ENCODE peak calls at places on chromosomes 7 and 10, in six cellular contexts. M is BE2C, Q is left ventricle myocardium inferior, P is endodermal cell, T is heart left ventricle, Z is Panc1. L is an unnamed sample. For H3K9me3, the result is how much of the 10 kb centered on the place peaks cover.

GRCh38 chr7:144975882-144976281 is 140.0 kb upstream of the TPK1 start:
- DNase-seq in M (no peak), Q (no peak), P (no peak), T (no peak), Z (no peak), L (no peak)

GRCh38 chr7:73557397-73558257 is at the start of gene BCL7B:
- DNase-seq in M (peak), Q (peak), P (peak), T (peak), Z (peak), L (peak)

GRCh38 chr7:104923010-104923421 is 91.0 kb upstream of the KMT2E start:
- DNase-seq in M (peak), Q (peak), P (peak), T (peak), Z (peak), L (peak)

GRCh38 chr10:114755537-114755936 is 66.0 kb upstream of the FHIP2A start:
- DNase-seq in M (no peak), Q (no peak), P (no peak), T (no peak), Z (no peak), L (no peak)

GRCh38 chr7:77520261-77520660 is 16.8 kb upstream of the PTPN12 start:
- DNase-seq in M (no peak), Q (no peak), P (no peak), T (no peak), Z (no peak), L (no peak)

GRCh38 chr10:64101611-64102263 is 580.5 kb downstream of the REEP3 start:
- DNase-seq in M (no peak), Q (no peak), P (no peak), T (no peak), Z (no peak), L (no peak)

GRCh38 chr10:113983552-113983951 is 60.1 kb upstream of the ADRB1 start:
- DNase-seq in M (no peak), Q (no peak), P (no peak), T (no peak), Z (no peak), L (no peak)

GRCh38 chr7:139186146-139186545 is 44.9 kb upstream of the UBN2 start:
- DNase-seq in M (no peak), Q (no peak), P (no peak), T (no peak), Z (no peak), L (no peak)

GRCh38 chr10:77631241-77631640 is 6.4 kb downstream of the KCNMA1 start:
- DNase-seq in M (no peak), Q (no peak), P (no peak), T (no peak), Z (no peak), L (no peak)

GRCh38 chr7:56091591-56091990 is 1.2 kb downstream of the PHKG1 start:
- DNase-seq in M (no peak), Q (peak), P (no peak), T (peak), Z (no peak), L (no peak)

GRCh38 chr10:63588436-63589180 is 67.4 kb downstream of the REEP3 start:
- DNase-seq in M (no peak), Q (no peak), P (no peak), T (no peak), Z (peak), L (peak)

GRCh38 chr10:112588225-112588990 is 141.4 kb downstream of the VTI1A start:
- DNase-seq in M (no peak), Q (no peak), P (no peak), T (no peak), Z (no peak), L (no peak)

GRCh38 chr10:29839826-29840515 is 205.2 kb upstream of the SVIL start:
- DNase-seq in M (no peak), Q (no peak), P (peak), T (no peak), Z (no peak), L (peak)

GRCh38 chr7:40542982-40543741 is 408.4 kb downstream of the SUGCT start:
- DNase-seq in M (no peak), Q (no peak), P (no peak), T (no peak), Z (no peak), L (no peak)

GRCh38 chr10:30510184-30510931 is 76.4 kb downstream of the MAP3K8 start:
- DNase-seq in M (no peak), Q (no peak), P (no peak), T (no peak), Z (no peak), L (peak)

GRCh38 chr10:13117842-13118783 is 18.1 kb downstream of the OPTN start:
- DNase-seq in M (no peak), Q (no peak), P (no peak), T (no peak), Z (no peak), L (no peak)

GRCh38 chr7:116763647-116764046 is 91.7 kb downstream of the MET start:
- DNase-seq in M (no peak), Q (no peak), P (no peak), T (no peak), Z (no peak), L (no peak)

GRCh38 chr7:98285132-98286092 is 3.9 kb downstream of the BRI3 start:
- DNase-seq in M (no peak), Q (no peak), P (no peak), T (no peak), Z (no peak), L (no peak)

GRCh38 chr10:80493482-80494021 is 39.4 kb downstream of the TSPAN14 start:
- DNase-seq in M (no peak), Q (no peak), P (no peak), T (no peak), Z (no peak), L (no peak)

GRCh38 chr7:100574362-100575205 is 884 bp upstream of the SAP25 start:
- DNase-seq in M (no peak), Q (no peak), P (no peak), T (peak), Z (no peak), L (no peak)

GRCh38 chr7:147569514-147569913 is 1021.1 kb upstream of the C7orf33 start:
- DNase-seq in M (no peak), Q (no peak), P (no peak), T (no peak), Z (peak), L (peak)

GRCh38 chr7:117672433-117672832 is 192.6 kb downstream of the CFTR start:
- DNase-seq in M (no peak), Q (no peak), P (no peak), T (no peak), Z (no peak), L (no peak)

GRCh38 chr7:93747019-93747418 is 143.5 kb downstream of the TFPI2 start:
- DNase-seq in M (no peak), Q (no peak), P (no peak), T (no peak), Z (no peak), L (no peak)

GRCh38 chr10:51879238-51879637 is 179.8 kb upstream of the CSTF2T start:
- DNase-seq in M (peak), Q (no peak), P (no peak), T (no peak), Z (no peak), L (peak)

GRCh38 chr10:79605308-79605707 is 5.4 kb upstream of the SFTPA1 start:
- DNase-seq in M (no peak), Q (no peak), P (no peak), T (no peak), Z (no peak), L (no peak)

GRCh38 chr10:11204355-11204879 is 186.7 kb downstream of the CELF2 start:
- DNase-seq in M (no peak), Q (no peak), P (no peak), T (no peak), Z (no peak), L (no peak)

GRCh38 chr7:95687759-95688343 is 84.5 kb upstream of the DYNC1I1 start:
- DNase-seq in M (peak), Q (no peak), P (peak), T (no peak), Z (peak), L (peak)

GRCh38 chr7:8052824-8053223 is 84.2 kb downstream of the GLCCI1 start:
- DNase-seq in M (no peak), Q (no peak), P (no peak), T (no peak), Z (no peak), L (no peak)

GRCh38 chr10:78779339-78779955 is 289.3 kb upstream of the ZMIZ1 start:
- DNase-seq in M (no peak), Q (no peak), P (peak), T (no peak), Z (no peak), L (no peak)

GRCh38 chr7:106384373-106384772 is 99.6 kb upstream of the NAMPT start:
- DNase-seq in M (no peak), Q (no peak), P (no peak), T (no peak), Z (no peak), L (no peak)

GRCh38 chr7:11228515-11228914 is 254.8 kb downstream of the PHF14 start:
- DNase-seq in M (peak), Q (peak), P (no peak), T (peak), Z (no peak), L (no peak)

GRCh38 chr7:148262721-148263229 is 327.8 kb upstream of the C7orf33 start:
- DNase-seq in M (peak), Q (peak), P (peak), T (peak), Z (peak), L (peak)

GRCh38 chr10:77975086-77975666 is 48.6 kb upstream of the DLG5 start:
- DNase-seq in M (no peak), Q (no peak), P (no peak), T (no peak), Z (no peak), L (no peak)

GRCh38 chr7:91266931-91267557 is 2.8 kb downstream of the FZD1 start:
- DNase-seq in M (no peak), Q (no peak), P (peak), T (peak), Z (no peak), L (no peak)

GRCh38 chr7:20152511-20152910 is 64.7 kb downstream of the MACC1 start:
- DNase-seq in M (no peak), Q (no peak), P (no peak), T (no peak), Z (no peak), L (peak)

GRCh38 chr10:111756541-111757061 is 427.0 kb downstream of the GPAM start:
- DNase-seq in M (peak), Q (peak), P (peak), T (no peak), Z (peak), L (peak)

DNA sequence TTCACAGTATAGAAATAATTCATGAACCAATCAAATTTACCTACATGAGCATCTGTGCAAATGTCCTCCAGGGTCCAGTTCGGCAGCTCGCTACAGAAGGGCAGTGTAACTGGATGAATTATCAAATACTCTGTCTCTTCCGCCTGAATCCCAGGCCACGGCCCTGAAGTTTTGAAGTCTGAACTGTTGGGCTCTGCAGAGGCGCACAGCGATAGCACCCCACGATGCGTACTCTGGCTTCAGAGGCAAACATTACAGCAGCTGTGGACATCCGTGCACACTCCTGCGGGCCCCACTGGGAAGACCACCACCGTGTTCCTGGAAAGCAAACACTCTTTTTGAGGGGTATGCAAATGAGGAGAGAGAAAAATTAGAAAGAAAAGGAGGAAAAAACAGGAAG is 259.8 kb upstream of the TCERG1L start:
- DNase-seq in M (no peak), Q (no peak), P (no peak), T (no peak), Z (no peak), L (no peak)
- H3K9me3 ChIP-seq in M (under half), Q (under half), P (under half), T (under half), Z (under half), L (half or more)

DNA sequence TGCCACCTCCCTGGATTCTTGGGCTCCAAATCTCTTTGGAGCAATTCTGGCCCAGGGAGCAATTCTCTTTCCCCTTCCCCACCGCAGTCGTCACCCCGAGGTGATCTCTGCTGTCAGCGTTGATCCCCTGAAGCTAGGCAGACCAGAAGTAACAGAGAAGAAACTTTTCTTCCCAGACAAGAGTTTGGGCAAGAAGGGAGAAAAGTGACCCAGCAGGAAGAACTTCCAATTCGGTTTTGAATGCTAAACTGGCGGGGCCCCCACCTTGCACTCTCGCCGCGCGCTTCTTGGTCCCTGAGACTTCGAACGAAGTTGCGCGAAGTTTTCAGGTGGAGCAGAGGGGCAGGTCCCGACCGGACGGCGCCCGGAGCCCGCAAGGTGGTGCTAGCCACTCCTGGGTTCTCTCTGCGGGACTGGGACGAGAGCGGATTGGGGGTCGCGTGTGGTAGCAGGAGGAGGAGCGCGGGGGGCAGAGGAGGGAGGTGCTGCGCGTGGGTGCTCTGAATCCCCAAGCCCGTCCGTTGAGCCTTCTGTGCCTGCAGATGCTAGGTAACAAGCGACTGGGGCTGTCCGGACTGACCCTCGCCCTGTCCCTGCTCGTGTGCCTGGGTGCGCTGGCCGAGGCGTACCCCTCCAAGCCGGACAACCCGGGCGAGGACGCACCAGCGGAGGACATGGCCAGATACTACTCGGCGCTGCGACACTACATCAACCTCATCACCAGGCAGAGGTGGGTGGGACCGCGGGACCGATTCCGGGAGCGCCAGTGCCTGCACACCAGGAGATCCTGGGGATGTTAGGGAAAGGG is 913 bp downstream of the NPY start:
- DNase-seq in M (no peak), Q (no peak), P (peak), T (peak), Z (no peak), L (no peak)
- TF ChIP-seq CTCF in M (no peak), Q (no peak), P (peak), T (no peak), Z (peak), L (no peak)

GRCh38 chr7:156478486-156478885 is 162.1 kb upstream of the RNF32 start:
- DNase-seq in M (no peak), Q (no peak), P (peak), T (no peak), Z (no peak), L (no peak)
- H3K9me3 ChIP-seq in M (under half), Q (under half), P (under half), T (under half), Z (under half), L (under half)

GRCh38 chr7:2649991-2650390 is 18.2 kb downstream of the TTYH3 start:
- DNase-seq in M (no peak), Q (no peak), P (no peak), T (no peak), Z (no peak), L (no peak)

GRCh38 chr7:2651847-2652735 is 20.3 kb downstream of the TTYH3 start:
- DNase-seq in M (no peak), Q (no peak), P (no peak), T (peak), Z (no peak), L (no peak)

GRCh38 chr7:2650451-2650850 is 18.7 kb downstream of the TTYH3 start:
- DNase-seq in M (no peak), Q (no peak), P (no peak), T (no peak), Z (no peak), L (no peak)

GRCh38 chr7:2652736-2653060 is 20.9 kb downstream of the TTYH3 start:
- DNase-seq in M (no peak), Q (no peak), P (no peak), T (peak), Z (no peak), L (no peak)

DNA sequence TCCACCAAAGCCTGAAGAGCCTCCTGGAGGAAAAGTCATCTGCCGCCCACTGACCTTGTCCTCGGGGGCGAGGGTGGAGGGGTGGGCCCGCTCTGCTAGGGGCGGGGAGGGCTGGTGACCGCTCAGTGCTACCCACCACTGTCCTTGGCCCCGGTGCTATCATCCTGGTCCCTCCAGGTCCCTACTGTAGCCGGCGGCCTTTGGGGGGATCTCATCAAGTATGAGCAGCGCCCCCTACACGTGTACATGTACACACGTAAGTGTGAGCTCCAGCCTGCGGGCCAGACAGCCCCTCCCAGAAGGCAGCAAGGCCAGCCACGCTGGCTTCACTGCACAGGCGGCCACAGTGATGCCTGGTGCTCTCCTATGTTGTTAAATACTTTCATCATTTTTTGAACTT is 19.6 kb downstream of the TTYH3 start:
- DNase-seq in M (peak), Q (no peak), P (no peak), T (no peak), Z (no peak), L (no peak)
- TF ChIP-seq CTCF in M (no peak), Q (no peak), P (peak), T (peak), Z (no peak), L (no peak)

DNA sequence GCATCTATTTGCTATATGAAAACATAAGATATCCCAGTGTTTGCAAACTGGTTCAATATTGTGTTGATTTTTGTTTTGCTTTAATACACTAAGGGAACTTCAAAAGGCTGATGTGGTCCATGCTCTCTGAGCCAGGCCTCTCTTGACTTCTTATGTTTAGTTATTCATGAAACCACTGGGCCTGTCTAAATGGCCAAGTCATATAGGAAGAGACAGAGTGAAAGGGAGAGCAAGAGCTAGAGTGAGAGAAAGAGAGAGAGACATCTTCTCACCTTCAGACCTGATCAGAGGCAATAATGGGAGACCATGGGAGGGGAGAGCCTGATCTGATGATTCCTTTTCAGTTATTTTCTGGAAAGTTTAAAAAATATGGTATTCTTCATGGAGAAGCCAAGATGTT is 6.1 kb upstream of the FAS start:
- DNase-seq in M (no peak), Q (no peak), P (no peak), T (no peak), Z (no peak), L (no peak)
- H3K9me3 ChIP-seq in M (under half), Q (under half), P (under half), T (under half), Z (under half), L (under half)

GRCh38 chr7:158228986-158229385 is 358.6 kb downstream of the PTPRN2 start:
- DNase-seq in M (no peak), Q (no peak), P (peak), T (no peak), Z (no peak), L (no peak)

GRCh38 chr7:158229945-158230344 is 357.7 kb downstream of the PTPRN2 start:
- DNase-seq in M (no peak), Q (no peak), P (no peak), T (no peak), Z (no peak), L (no peak)

GRCh38 chr7:158227258-158227657 is 360.4 kb downstream of the PTPRN2 start:
- DNase-seq in M (no peak), Q (no peak), P (no peak), T (no peak), Z (no peak), L (no peak)

GRCh38 chr7:158228131-158228530 is 359.5 kb downstream of the PTPRN2 start:
- DNase-seq in M (no peak), Q (no peak), P (no peak), T (no peak), Z (no peak), L (no peak)
- TF ChIP-seq CTCF in M (no peak), Q (no peak), P (peak), T (no peak), Z (no peak), L (no peak)

GRCh38 chr7:154795437-154795836 is 207.5 kb downstream of the PAXIP1 start:
- DNase-seq in M (no peak), Q (no peak), P (no peak), T (no peak), Z (no peak), L (no peak)
- H3K9me3 ChIP-seq in M (under half), Q (under half), P (under half), T (under half), Z (under half), L (under half)